ENCODE peak calls at places on chromosomes 2 and 18, in seven cellular contexts. X, I, E, A, V, L and W are unnamed samples.

GRCh38 chr2:225893151-225893550 is 493.6 kb downstream of the NYAP2 start:
- DNase-seq in X (no peak), I (no peak), E (no peak), A (no peak), V (peak; percentile 2), L (no peak), W (no peak)

GRCh38 chr18:54423831-54424230 is 66.1 kb downstream of the C18orf54 start:
- DNase-seq in X (no peak), I (no peak), E (no peak), A (no peak), V (no peak), L (no peak), W (no peak)

GRCh38 chr2:112869258-112869842 is 32.8 kb upstream of the IL1B start:
- DNase-seq in X (no peak), I (no peak), E (peak; percentile 43), A (no peak), V (peak; percentile 45), L (no peak), W (no peak)

GRCh38 chr2:179612591-179613298 is 248.7 kb downstream of the ZNF385B start:
- DNase-seq in X (no peak), I (no peak), E (no peak), A (peak; percentile 68), V (no peak), L (peak; percentile 97), W (no peak)

GRCh38 chr2:69010437-69011194 is 2.4 kb upstream of the ANTXR1 start:
- DNase-seq in X (no peak), I (no peak), E (no peak), A (peak; percentile 90), V (no peak), L (peak; percentile 96), W (no peak)

GRCh38 chr2:24787532-24787931 is 5.7 kb downstream of the PTRHD1 start:
- DNase-seq in X (no peak), I (no peak), E (no peak), A (no peak), V (no peak), L (no peak), W (no peak)

GRCh38 chr2:149904352-149904751 is 316.8 kb upstream of the MMADHC start:
- DNase-seq in X (no peak), I (no peak), E (no peak), A (peak; percentile 40), V (no peak), L (no peak), W (no peak)

GRCh38 chr2:142140434-142140845 is 9.6 kb upstream of the LRP1B start:
- DNase-seq in X (no peak), I (peak; percentile 32), E (peak; percentile 9), A (peak; percentile 31), V (peak; percentile 50), L (peak; percentile 47), W (no peak)

GRCh38 chr18:73752546-73752945 is 395.1 kb downstream of the FBXO15 start:
- DNase-seq in X (no peak), I (no peak), E (peak; percentile 87), A (no peak), V (peak; percentile 66), L (peak; percentile 14), W (no peak)

GRCh38 chr2:160199683-160200389 is at the start of gene ITGB6:
- DNase-seq in X (no peak), I (no peak), E (no peak), A (no peak), V (no peak), L (peak; percentile 33), W (no peak)

GRCh38 chr2:109174214-109174613 is 45.2 kb downstream of the SH3RF3 start:
- DNase-seq in X (no peak), I (no peak), E (no peak), A (no peak), V (no peak), L (no peak), W (no peak)

GRCh38 chr2:4780679-4781078 is 911.5 kb upstream of the SOX11 start:
- DNase-seq in X (no peak), I (no peak), E (no peak), A (no peak), V (no peak), L (no peak), W (no peak)

GRCh38 chr2:42921721-42922120 is 129.3 kb upstream of the HAAO start:
- DNase-seq in X (no peak), I (no peak), E (no peak), A (no peak), V (no peak), L (no peak), W (no peak)

GRCh38 chr2:143875295-143876199 is 644.4 kb downstream of the ZEB2 start:
- DNase-seq in X (no peak), I (no peak), E (no peak), A (no peak), V (no peak), L (no peak), W (no peak)
- H2BK120ac ChIP-seq in X (no peak overlapping the region), I (no peak overlapping the region), E (no peak overlapping the region), A (no peak overlapping the region), V (no peak overlapping the region), L (no peak overlapping the region), W (no peak overlapping the region)

DNA sequence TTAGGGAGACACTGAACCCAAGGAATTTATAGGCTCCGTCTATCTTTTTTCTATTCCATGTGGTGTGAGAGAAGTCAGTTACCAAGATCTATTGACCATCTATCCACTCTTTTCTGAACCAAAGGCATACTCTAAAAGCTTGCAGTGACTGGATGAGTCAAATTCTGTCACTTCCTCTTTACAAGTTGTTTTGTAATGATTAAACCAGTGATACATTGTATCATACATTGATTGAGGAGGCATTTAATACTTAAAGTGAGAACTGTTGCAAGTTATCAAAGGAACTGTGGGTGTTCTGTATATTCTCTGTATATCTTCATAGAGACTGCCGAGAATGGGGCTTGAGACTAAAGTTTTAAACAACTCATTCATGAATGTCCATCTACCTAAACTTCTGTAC is 188.8 kb downstream of the CAMKMT start:
- DNase-seq in X (no peak), I (no peak), E (no peak), A (no peak), V (no peak), L (no peak), W (no peak)
- H2BK120ac ChIP-seq in X (no peak overlapping the region), I (no peak overlapping the region), E (no peak overlapping the region), A (no peak overlapping the region), V (no peak overlapping the region), L (no peak overlapping the region), W (no peak overlapping the region)

GRCh38 chr18:77155031-77155430 is 22.4 kb upstream of the MBP start:
- DNase-seq in X (no peak), I (no peak), E (no peak), A (no peak), V (no peak), L (no peak), W (no peak)
- H2BK120ac ChIP-seq in X (no peak overlapping the region), I (peak overlapping the region; percentile 85), E (no peak overlapping the region), A (no peak overlapping the region), V (no peak overlapping the region), L (no peak overlapping the region), W (no peak overlapping the region)

DNA sequence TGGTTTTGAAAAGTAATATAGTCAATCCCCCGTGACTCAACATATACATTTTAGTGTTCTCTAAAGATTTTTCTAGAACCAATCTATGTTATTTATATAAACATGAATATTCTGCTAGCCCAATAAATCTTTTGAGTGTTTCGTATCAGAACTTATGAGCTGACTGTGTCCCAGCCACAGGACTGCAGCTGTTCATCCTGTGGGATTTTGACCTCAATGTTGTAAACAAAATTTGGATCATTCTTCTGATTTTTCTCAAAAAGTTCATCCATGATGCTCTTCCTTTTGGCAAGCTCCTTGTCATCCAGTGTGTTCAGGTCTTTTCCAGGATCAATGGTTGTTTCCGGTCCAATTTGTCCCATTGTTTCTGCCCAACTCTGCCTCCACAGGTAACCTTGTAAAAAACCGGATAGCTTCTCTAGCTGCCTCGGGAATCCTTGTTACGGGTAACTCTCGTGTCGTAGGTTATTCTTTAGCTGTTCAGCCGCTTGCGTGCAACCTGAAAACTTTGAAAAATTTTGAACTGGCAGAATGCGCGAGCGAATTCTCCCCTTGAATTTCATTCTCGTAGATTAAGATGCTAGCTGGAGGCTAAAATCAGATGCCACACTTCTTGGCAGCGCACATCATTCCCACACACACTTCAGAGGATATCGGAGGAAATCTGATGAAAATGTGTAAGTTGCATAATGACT is 195.2 kb downstream of the SH3BP4 start:
- DNase-seq in X (peak; percentile 8), I (no peak), E (no peak), A (no peak), V (no peak), L (no peak), W (no peak)
- H2BK120ac ChIP-seq in X (no peak overlapping the region), I (no peak overlapping the region), E (no peak overlapping the region), A (no peak overlapping the region), V (no peak overlapping the region), L (no peak overlapping the region), W (no peak overlapping the region)

GRCh38 chr2:97993926-97994325 is 1.8 kb downstream of the TMEM131 start:
- DNase-seq in X (no peak), I (no peak), E (no peak), A (no peak), V (no peak), L (no peak), W (no peak)
- H2BK120ac ChIP-seq in X (no peak overlapping the region), I (no peak overlapping the region), E (no peak overlapping the region), A (no peak overlapping the region), V (no peak overlapping the region), L (no peak overlapping the region), W (no peak overlapping the region)

DNA sequence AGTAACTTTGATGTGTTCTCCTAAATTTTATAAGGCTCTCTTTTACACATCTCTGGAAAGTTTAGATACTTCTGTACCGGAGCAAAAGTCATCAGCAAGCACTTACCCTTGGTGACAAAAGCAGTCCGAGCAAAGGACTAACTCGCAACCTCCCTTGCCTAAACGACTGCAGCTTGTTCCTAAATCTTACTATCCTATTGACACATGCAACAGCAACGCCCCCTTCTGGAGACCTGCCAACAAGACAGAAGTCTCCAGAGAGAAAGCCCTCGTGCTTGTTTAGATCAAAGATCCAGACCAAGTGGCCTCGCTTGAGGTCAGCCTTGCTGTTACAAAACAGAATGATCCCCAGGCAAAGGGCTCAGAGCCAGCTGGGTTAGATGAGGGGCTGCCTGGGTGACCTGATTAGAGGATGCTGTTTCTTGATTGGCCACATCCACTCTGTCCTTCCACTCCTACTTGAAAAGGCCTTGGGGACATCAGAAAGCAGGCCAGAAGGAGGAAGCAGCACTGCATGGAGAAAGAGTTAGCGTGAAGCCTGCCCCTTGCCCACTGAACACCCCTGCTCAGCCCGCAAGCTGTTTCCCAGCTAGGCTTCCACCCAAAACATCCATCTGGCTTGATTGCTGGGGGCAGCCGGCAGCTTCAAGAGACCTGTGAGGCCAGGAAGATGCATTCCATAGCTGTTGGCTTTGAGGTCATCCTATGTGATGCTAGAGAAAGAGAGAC is 94.3 kb downstream of the HNRNPLL start:
- DNase-seq in X (peak; percentile 92), I (peak; percentile 82), E (peak; percentile 66), A (peak; percentile 96), V (peak; percentile 91), L (peak; percentile 96), W (peak; percentile 74)
- H2BK120ac ChIP-seq in X (no peak overlapping the region), I (no peak overlapping the region), E (peak overlapping the region; percentile 65), A (no peak overlapping the region), V (no peak overlapping the region), L (no peak overlapping the region), W (no peak overlapping the region)

DNA sequence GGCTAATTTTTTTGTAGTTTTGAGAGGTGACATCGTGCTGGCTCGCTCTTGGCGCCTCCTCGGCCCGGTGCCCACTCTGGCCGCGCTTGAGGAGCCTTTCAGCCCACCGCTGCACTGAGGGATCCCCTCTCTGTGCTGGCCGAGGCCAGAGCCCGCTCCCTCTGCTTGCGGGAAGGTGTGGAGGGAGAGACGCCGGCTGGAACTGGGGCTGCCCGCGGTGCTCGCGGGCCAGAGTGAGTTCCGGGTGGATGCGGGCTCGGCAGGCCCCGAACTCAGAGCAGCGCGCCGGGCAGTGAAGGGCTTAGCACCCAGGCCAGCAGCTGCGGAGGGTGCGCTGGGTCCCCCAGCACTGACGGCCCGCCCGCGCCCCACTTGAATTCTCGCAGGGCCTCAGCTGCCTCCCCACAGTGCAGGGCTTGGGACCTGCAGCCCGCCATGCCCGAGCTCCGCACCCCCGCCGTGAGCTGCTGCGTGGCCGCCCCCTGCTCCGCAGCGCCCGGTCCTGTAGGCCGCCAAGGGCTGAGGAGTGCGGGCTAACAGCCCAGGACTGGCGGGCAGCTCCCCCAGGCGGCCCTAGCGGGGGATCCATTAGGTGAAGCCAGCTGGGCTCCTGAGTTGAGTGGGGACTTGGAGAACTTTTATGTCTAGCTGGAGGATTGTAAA is 113.2 kb upstream of the ZSWIM2 start:
- DNase-seq in X (no peak), I (no peak), E (no peak), A (no peak), V (no peak), L (peak; percentile 8), W (no peak)
- H2BK120ac ChIP-seq in X (no peak overlapping the region), I (no peak overlapping the region), E (no peak overlapping the region), A (no peak overlapping the region), V (no peak overlapping the region), L (no peak overlapping the region), W (no peak overlapping the region)